ENCODE peak calls at places on chromosomes 11 and 22, in seven cellular contexts. Q is EL, U is sciatic nerve, B is HT1080, K is globus pallidus, L is lung, G is ecto neural progenitor cell. N is an unnamed sample.
A peak's percentile ranks its signal among the peaks of the same experiment; 100 is the strongest.

GRCh38 chr11:19431059-19431398 is 190.3 kb upstream of the E2F8 start:
- DNase-seq in Q (no peak), U (no peak), B (no peak), K (no peak), L (no peak), G (no peak), N (no peak)

GRCh38 chr11:61890536-61891330 is 612 bp downstream of the FADS3 start:
- DNase-seq in Q (peak; percentile 84), U (peak; percentile 84), B (peak; percentile 79), K (no peak), L (peak; percentile 44), G (no peak), N (no peak)

GRCh38 chr11:72179049-72179803 is 12.7 kb upstream of the FOLR1 start:
- DNase-seq in Q (peak; percentile 32), U (no peak), B (no peak), K (no peak), L (no peak), G (no peak), N (no peak)

GRCh38 chr22:27875951-27876350 is 43.1 kb downstream of the PITPNB start:
- DNase-seq in Q (no peak), U (no peak), B (no peak), K (no peak), L (no peak), G (no peak), N (no peak)

GRCh38 chr11:44003736-44004451 is 43.9 kb upstream of the ACCSL start:
- DNase-seq in Q (no peak), U (no peak), B (no peak), K (no peak), L (no peak), G (peak; percentile 38), N (no peak)

GRCh38 chr11:100715163-100715792 is 28.2 kb downstream of the ARHGAP42 start:
- DNase-seq in Q (no peak), U (no peak), B (no peak), K (no peak), L (no peak), G (no peak), N (no peak)

GRCh38 chr11:129428027-129428426 is 52.4 kb downstream of the BARX2 start:
- DNase-seq in Q (no peak), U (no peak), B (no peak), K (no peak), L (no peak), G (no peak), N (no peak)

GRCh38 chr11:1060410-1060809 is 14.3 kb upstream of the MUC2 start:
- DNase-seq in Q (no peak), U (no peak), B (no peak), K (no peak), L (no peak), G (no peak), N (no peak)

GRCh38 chr11:97279341-97279740 is 889.5 kb downstream of the JRKL start:
- DNase-seq in Q (no peak), U (no peak), B (no peak), K (no peak), L (no peak), G (no peak), N (no peak)

GRCh38 chr11:29300441-29300840 is 716.4 kb downstream of the KCNA4 start:
- DNase-seq in Q (peak; percentile 95), U (no peak), B (peak; percentile 81), K (no peak), L (no peak), G (no peak), N (no peak)

GRCh38 chr11:123973816-123974215 is 3.8 kb downstream of the OR10S1 start:
- DNase-seq in Q (peak; percentile 79), U (no peak), B (peak; percentile 92), K (no peak), L (no peak), G (no peak), N (no peak)

GRCh38 chr11:71266114-71266833 is 13.9 kb upstream of the SHANK2 start:
- DNase-seq in Q (no peak), U (no peak), B (no peak), K (no peak), L (peak; percentile 57), G (no peak), N (peak; percentile 31)

GRCh38 chr11:69154211-69154913 is 1.4 kb upstream of the SMIM38 start:
- DNase-seq in Q (no peak), U (no peak), B (no peak), K (no peak), L (no peak), G (no peak), N (no peak)

GRCh38 chr22:23518381-23519187 is 61.5 kb downstream of the IGLL1 start:
- DNase-seq in Q (no peak), U (no peak), B (no peak), K (no peak), L (no peak), G (no peak), N (peak; percentile 44)